ENCODE peak calls at places on chromosomes 12 and 14, in four cellular contexts. X, L, Q and C are unnamed samples.

GRCh38 chr12:54390176-54390667 is 5.7 kb upstream of the ZNF385A start:
- DNase-seq in L (no peak), Q (no peak), X (no peak), C (no peak)

GRCh38 chr12:8687846-8688601 is 9.8 kb upstream of the RIMKLB start:
- DNase-seq in Q (no peak), L (no peak), X (peak; percentile 29), C (no peak)

GRCh38 chr14:94356379-94357056 is 31.9 kb downstream of the SERPINA1 start:
- DNase-seq in X (no peak), Q (no peak), L (no peak), C (no peak)

GRCh38 chr14:91317381-91318313 is 73.1 kb upstream of the GPR68 start:
- DNase-seq in Q (peak; percentile 86), X (no peak), L (peak; percentile 62), C (no peak)

GRCh38 chr12:14782756-14783155 is 20.5 kb downstream of the WBP11 start:
- DNase-seq in Q (no peak), X (no peak), L (no peak), C (no peak)

GRCh38 chr12:8559676-8560075 is 19.0 kb upstream of the CLEC4E start:
- DNase-seq in X (no peak), Q (no peak), L (no peak), C (no peak)

GRCh38 chr12:65449400-65449799 is 170.9 kb downstream of the MSRB3 start:
- DNase-seq in X (no peak), L (no peak), Q (no peak), C (no peak)

GRCh38 chr14:92490239-92490959 is 23.2 kb upstream of the RIN3 start:
- DNase-seq in Q (no peak), L (no peak), X (no peak), C (no peak)

GRCh38 chr14:35385042-35385839 is 19.3 kb downstream of the NFKBIA start:
- DNase-seq in L (no peak), Q (no peak), X (no peak), C (no peak)

GRCh38 chr14:77313374-77313773 is 7.3 kb downstream of the POMT2 start:
- DNase-seq in X (no peak), L (no peak), Q (no peak), C (no peak)

GRCh38 chr12:75503866-75504265 is 7.5 kb downstream of the KRR1 start:
- DNase-seq in X (no peak), L (no peak), Q (no peak), C (no peak)

GRCh38 chr14:36091096-36091495 is 85.4 kb downstream of the PTCSC3 start:
- DNase-seq in X (no peak), L (no peak), Q (no peak), C (no peak)

GRCh38 chr14:58216544-58216943 is 16.6 kb downstream of the ACTR10 start:
- DNase-seq in L (no peak), Q (no peak), X (no peak), C (peak; percentile 43)

GRCh38 chr12:78571953-78572352 is 292.6 kb upstream of the SYT1 start:
- DNase-seq in L (no peak), X (no peak), Q (no peak), C (no peak)

GRCh38 chr14:85530626-85531025 is 682 bp downstream of the FLRT2 start:
- DNase-seq in L (no peak), X (no peak), Q (no peak), C (no peak)

GRCh38 chr12:88579572-88579940 is 715 bp downstream of the KITLG start:
- DNase-seq in X (peak; percentile 26), Q (no peak), L (no peak), C (no peak)

GRCh38 chr12:17060260-17060659 is 454.3 kb upstream of the LMO3 start:
- DNase-seq in Q (no peak), X (no peak), L (no peak), C (no peak)

GRCh38 chr14:99164712-99165111 is 107.3 kb downstream of the BCL11B start:
- DNase-seq in Q (no peak), X (no peak), L (no peak), C (no peak)

GRCh38 chr12:107091381-107091780 is 2.0 kb downstream of the CRY1 start:
- DNase-seq in L (no peak), X (no peak), Q (no peak), C (no peak)

GRCh38 chr12:3107071-3107583 is 29.9 kb downstream of the TSPAN9 start:
- DNase-seq in Q (no peak), L (no peak), X (no peak), C (no peak)

GRCh38 chr14:96793547-96793946 is 3.6 kb upstream of the VRK1 start:
- DNase-seq in Q (no peak), L (no peak), X (no peak), C (no peak)

GRCh38 chr14:77041837-77042557 is 13.5 kb upstream of the IRF2BPL start:
- DNase-seq in Q (no peak), X (no peak), L (no peak), C (no peak)

GRCh38 chr14:69695664-69696527 is 71.0 kb upstream of the SRSF5 start:
- DNase-seq in Q (no peak), L (no peak), X (no peak), C (no peak)

GRCh38 chr12:109253913-109254544 is 55.1 kb downstream of the FOXN4 start:
- DNase-seq in X (no peak), L (no peak), Q (no peak), C (no peak)

GRCh38 chr14:64879635-64880381 is at the start of gene SPTB:
- DNase-seq in L (peak; percentile 22), Q (peak; percentile 45), X (no peak), C (peak; percentile 34)

GRCh38 chr12:59194794-59195193 is 274.5 kb upstream of the LRIG3 start:
- DNase-seq in X (no peak), Q (no peak), L (no peak), C (no peak)

GRCh38 chr12:41441180-41441579 is 253.1 kb downstream of the PDZRN4 start:
- DNase-seq in Q (no peak), L (no peak), X (no peak), C (no peak)

GRCh38 chr12:114655934-114656697 is 27.9 kb downstream of the TBX3 start:
- DNase-seq in L (no peak), X (no peak), Q (no peak), C (no peak)

GRCh38 chr14:99361596-99362220 is 89.7 kb upstream of the BCL11B start:
- DNase-seq in X (no peak), L (no peak), Q (no peak), C (no peak)

GRCh38 chr12:52946334-52946733 is 2.6 kb upstream of the KRT18 start:
- DNase-seq in X (no peak), Q (no peak), L (no peak), C (no peak)

GRCh38 chr12:6442799-6443198 is 2.0 kb upstream of the CD27 start:
- DNase-seq in X (no peak), L (no peak), Q (no peak), C (no peak)